ENCODE peak calls at places on chromosomes 5 and 9, in six cellular contexts. One of them, this sample, is unnamed.
A peak's percentile ranks its signal among the peaks of the same experiment; 100 is the strongest.

GRCh38 chr5:127615916-127616315 is 33.0 kb upstream of the CTXN3 start:
- DNase-seq in psoas muscle: no peak
- DNase-seq in thoracic aorta: no peak
- DNase-seq in CD8-positive, alpha-beta T cell: no peak
- DNase-seq in fibroblast of pulmonary artery: peak; percentile 22
- DNase-seq in cardiac muscle cell: no peak
- DNase-seq in this sample: peak; percentile 1

GRCh38 chr9:125878241-125878640 is 131.1 kb downstream of the PBX3 start:
- DNase-seq in psoas muscle: no peak
- DNase-seq in thoracic aorta: no peak
- DNase-seq in CD8-positive, alpha-beta T cell: no peak
- DNase-seq in fibroblast of pulmonary artery: peak; percentile 61
- DNase-seq in cardiac muscle cell: no peak
- DNase-seq in this sample: no peak

GRCh38 chr5:180375955-180376354 is 22.8 kb upstream of the GFPT2 start:
- DNase-seq in psoas muscle: no peak
- DNase-seq in thoracic aorta: no peak
- DNase-seq in CD8-positive, alpha-beta T cell: no peak
- DNase-seq in fibroblast of pulmonary artery: no peak
- DNase-seq in cardiac muscle cell: no peak
- DNase-seq in this sample: no peak

GRCh38 chr5:15914603-15915002 is 265.0 kb downstream of the MARCHF11 start:
- DNase-seq in psoas muscle: no peak
- DNase-seq in thoracic aorta: no peak
- DNase-seq in CD8-positive, alpha-beta T cell: no peak
- DNase-seq in fibroblast of pulmonary artery: peak; percentile 14
- DNase-seq in cardiac muscle cell: no peak
- DNase-seq in this sample: no peak

GRCh38 chr5:107513337-107514125 is 157.2 kb downstream of the EFNA5 start:
- DNase-seq in psoas muscle: no peak
- DNase-seq in thoracic aorta: no peak
- DNase-seq in CD8-positive, alpha-beta T cell: no peak
- DNase-seq in fibroblast of pulmonary artery: no peak
- DNase-seq in cardiac muscle cell: no peak
- DNase-seq in this sample: no peak

GRCh38 chr5:42491699-42492098 is 68.5 kb downstream of the GHR start:
- DNase-seq in psoas muscle: no peak
- DNase-seq in thoracic aorta: no peak
- DNase-seq in CD8-positive, alpha-beta T cell: no peak
- DNase-seq in fibroblast of pulmonary artery: peak; percentile 3
- DNase-seq in cardiac muscle cell: no peak
- DNase-seq in this sample: no peak

GRCh38 chr9:109442716-109443115 is 55.4 kb downstream of the PTPN3 start:
- DNase-seq in psoas muscle: no peak
- DNase-seq in thoracic aorta: no peak
- DNase-seq in CD8-positive, alpha-beta T cell: no peak
- DNase-seq in fibroblast of pulmonary artery: no peak
- DNase-seq in cardiac muscle cell: no peak
- DNase-seq in this sample: no peak

GRCh38 chr5:38036765-38037164 is 196.9 kb upstream of the GDNF start:
- DNase-seq in psoas muscle: no peak
- DNase-seq in thoracic aorta: no peak
- DNase-seq in CD8-positive, alpha-beta T cell: no peak
- DNase-seq in fibroblast of pulmonary artery: no peak
- DNase-seq in cardiac muscle cell: no peak
- DNase-seq in this sample: no peak

GRCh38 chr5:138336952-138337684 is 948 bp upstream of the FAM53C start:
- DNase-seq in psoas muscle: no peak
- DNase-seq in thoracic aorta: peak; percentile 73
- DNase-seq in CD8-positive, alpha-beta T cell: no peak
- DNase-seq in fibroblast of pulmonary artery: peak; percentile 87
- DNase-seq in cardiac muscle cell: no peak
- DNase-seq in this sample: no peak

GRCh38 chr9:133836001-133836758 is 98.0 kb upstream of the SARDH start:
- DNase-seq in psoas muscle: no peak
- DNase-seq in thoracic aorta: no peak
- DNase-seq in CD8-positive, alpha-beta T cell: no peak
- DNase-seq in fibroblast of pulmonary artery: no peak
- DNase-seq in cardiac muscle cell: no peak
- DNase-seq in this sample: no peak

GRCh38 chr5:151082976-151083651 is 2.3 kb upstream of the TNIP1 start:
- DNase-seq in psoas muscle: peak; percentile 74
- DNase-seq in thoracic aorta: no peak
- DNase-seq in CD8-positive, alpha-beta T cell: no peak
- DNase-seq in fibroblast of pulmonary artery: no peak
- DNase-seq in cardiac muscle cell: no peak
- DNase-seq in this sample: no peak

GRCh38 chr9:27749838-27750237 is 176.6 kb upstream of the C9orf72 start:
- DNase-seq in psoas muscle: no peak
- DNase-seq in thoracic aorta: no peak
- DNase-seq in CD8-positive, alpha-beta T cell: no peak
- DNase-seq in fibroblast of pulmonary artery: no peak
- DNase-seq in cardiac muscle cell: no peak
- DNase-seq in this sample: no peak

GRCh38 chr5:66713998-66714397 is 117.8 kb downstream of the MAST4 start:
- DNase-seq in psoas muscle: no peak
- DNase-seq in thoracic aorta: no peak
- DNase-seq in CD8-positive, alpha-beta T cell: no peak
- DNase-seq in fibroblast of pulmonary artery: peak; percentile 38
- DNase-seq in cardiac muscle cell: no peak
- DNase-seq in this sample: no peak

GRCh38 chr5:160787247-160787646 is 64.8 kb downstream of the ATP10B start:
- DNase-seq in psoas muscle: no peak
- DNase-seq in thoracic aorta: no peak
- DNase-seq in CD8-positive, alpha-beta T cell: no peak
- DNase-seq in fibroblast of pulmonary artery: peak; percentile 0
- DNase-seq in cardiac muscle cell: peak; percentile 31
- DNase-seq in this sample: no peak

GRCh38 chr5:3036041-3036440 is 284.6 kb upstream of the IRX2 start:
- DNase-seq in psoas muscle: no peak
- DNase-seq in thoracic aorta: no peak
- DNase-seq in CD8-positive, alpha-beta T cell: no peak
- DNase-seq in fibroblast of pulmonary artery: no peak
- DNase-seq in cardiac muscle cell: no peak
- DNase-seq in this sample: no peak
- H3K4me3 ChIP-seq in psoas muscle: no peak overlapping the region
- H3K4me3 ChIP-seq in thoracic aorta: no peak overlapping the region
- H3K4me3 ChIP-seq in CD8-positive, alpha-beta T cell: no peak overlapping the region
- H3K4me3 ChIP-seq in fibroblast of pulmonary artery: no peak overlapping the region
- H3K4me3 ChIP-seq in cardiac muscle cell: no peak overlapping the region
- H3K4me3 ChIP-seq in this sample: no peak overlapping the region

GRCh38 chr5:115599924-115600323 is 2.4 kb downstream of the TICAM2 start:
- DNase-seq in psoas muscle: no peak
- DNase-seq in thoracic aorta: no peak
- DNase-seq in CD8-positive, alpha-beta T cell: no peak
- DNase-seq in fibroblast of pulmonary artery: no peak
- DNase-seq in cardiac muscle cell: no peak
- DNase-seq in this sample: no peak

GRCh38 chr5:115602585-115603125 is 376 bp upstream of the TICAM2 start:
- DNase-seq in psoas muscle: no peak
- DNase-seq in thoracic aorta: no peak
- DNase-seq in CD8-positive, alpha-beta T cell: no peak
- DNase-seq in fibroblast of pulmonary artery: no peak
- DNase-seq in cardiac muscle cell: no peak
- DNase-seq in this sample: no peak

GRCh38 chr5:115600771-115601170 is 1.5 kb downstream of the TICAM2 start:
- DNase-seq in psoas muscle: no peak
- DNase-seq in thoracic aorta: no peak
- DNase-seq in CD8-positive, alpha-beta T cell: no peak
- DNase-seq in fibroblast of pulmonary artery: no peak
- DNase-seq in cardiac muscle cell: no peak
- DNase-seq in this sample: no peak

GRCh38 chr5:115599502-115599901 is 2.8 kb downstream of the TICAM2 start:
- DNase-seq in psoas muscle: no peak
- DNase-seq in thoracic aorta: no peak
- DNase-seq in CD8-positive, alpha-beta T cell: no peak
- DNase-seq in fibroblast of pulmonary artery: peak; percentile 57
- DNase-seq in cardiac muscle cell: no peak
- DNase-seq in this sample: no peak

DNA sequence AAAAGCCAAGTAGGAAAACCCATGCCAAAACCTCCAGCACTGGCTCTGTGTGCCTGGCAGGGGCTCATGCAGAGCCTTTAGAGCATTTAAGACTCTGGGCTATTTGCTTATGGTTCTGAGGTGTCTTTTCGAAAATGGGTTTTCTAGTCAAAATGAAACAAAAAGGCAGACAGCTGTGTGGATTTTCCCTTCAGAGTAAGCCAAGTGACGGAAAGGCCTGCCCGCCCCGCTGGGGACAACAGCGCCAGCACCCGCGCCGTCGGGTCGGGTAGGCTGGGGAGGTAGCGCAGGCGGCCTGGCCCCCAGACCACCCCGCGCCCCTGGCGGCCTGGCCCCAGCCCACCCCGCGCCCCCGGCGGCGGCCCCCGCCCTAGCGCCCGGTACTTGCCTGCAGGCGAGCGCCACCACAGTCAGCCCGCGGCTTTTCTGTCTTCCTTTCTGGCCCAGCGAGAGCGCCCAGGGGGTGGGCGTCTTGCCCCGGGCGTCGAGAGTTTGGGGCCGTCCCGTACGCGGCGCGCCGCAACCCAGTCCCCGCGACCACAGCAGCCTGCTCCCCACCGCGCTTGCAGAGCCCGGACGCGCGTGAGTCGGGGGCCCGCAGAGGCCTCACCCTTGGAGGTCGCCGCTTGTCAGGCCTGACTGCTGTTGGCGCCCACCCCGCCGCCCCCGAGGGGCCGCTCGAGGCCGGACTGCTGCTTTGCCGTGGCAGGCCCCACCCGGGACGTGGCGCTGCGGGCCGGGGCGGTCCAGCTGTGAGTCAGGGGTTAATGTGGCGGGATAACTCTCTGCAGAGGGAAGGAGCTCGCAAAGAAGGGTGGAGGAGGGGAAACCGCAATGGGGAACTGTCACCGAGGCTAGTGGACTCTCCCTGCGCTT is at the start of gene TICAM2:
- DNase-seq in psoas muscle: peak; percentile 81
- DNase-seq in thoracic aorta: no peak
- DNase-seq in CD8-positive, alpha-beta T cell: peak; percentile 65
- DNase-seq in fibroblast of pulmonary artery: peak; percentile 46
- DNase-seq in cardiac muscle cell: peak; percentile 15
- DNase-seq in this sample: peak; percentile 31
- TF ChIP-seq CTCF in psoas muscle: no peak
- TF ChIP-seq CTCF in thoracic aorta: no peak
- TF ChIP-seq CTCF in CD8-positive, alpha-beta T cell: peak; percentile 30
- TF ChIP-seq CTCF in fibroblast of pulmonary artery: peak; percentile 3
- TF ChIP-seq CTCF in cardiac muscle cell: peak; percentile 8
- TF ChIP-seq CTCF in this sample: no peak

DNA sequence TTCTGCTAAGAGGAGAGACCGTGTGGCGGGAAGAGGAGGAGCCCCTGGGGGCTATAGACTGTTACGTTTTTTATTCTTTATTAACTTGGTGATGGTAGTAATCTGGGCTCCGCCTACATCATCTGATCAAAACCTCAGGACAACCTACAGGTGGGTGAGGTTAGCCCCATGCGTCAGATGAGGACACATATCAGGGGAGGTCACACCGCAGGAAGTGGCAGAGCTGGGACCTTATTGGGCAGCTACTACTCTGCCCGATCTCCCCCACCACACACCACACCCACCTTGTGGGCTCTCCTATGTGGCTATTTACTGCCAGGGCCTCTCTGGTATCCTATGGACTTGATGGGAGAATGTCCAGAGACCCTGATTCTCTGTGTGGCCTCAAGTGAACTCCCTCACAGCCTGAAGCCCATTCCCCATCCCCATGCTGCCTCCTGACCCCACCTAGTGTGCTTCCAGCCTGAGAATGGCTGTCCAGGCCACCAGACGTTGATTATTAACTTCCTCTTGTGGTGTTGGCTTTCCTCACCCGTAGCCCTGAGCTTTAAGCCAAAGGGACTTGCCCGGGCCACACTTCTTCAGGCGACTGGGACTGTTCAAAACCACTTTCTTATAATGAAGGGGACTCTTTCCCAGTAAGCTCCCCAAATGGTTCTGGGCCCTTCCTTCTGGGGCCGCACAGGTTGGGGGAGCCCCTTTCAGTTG is 8.2 kb downstream of the UNC5A start:
- DNase-seq in psoas muscle: no peak
- DNase-seq in thoracic aorta: no peak
- DNase-seq in CD8-positive, alpha-beta T cell: no peak
- DNase-seq in fibroblast of pulmonary artery: no peak
- DNase-seq in cardiac muscle cell: no peak
- DNase-seq in this sample: no peak
- H3K4me3 ChIP-seq in psoas muscle: peak overlapping the region; percentile 46
- H3K4me3 ChIP-seq in thoracic aorta: peak overlapping the region; percentile 63
- H3K4me3 ChIP-seq in CD8-positive, alpha-beta T cell: no peak overlapping the region
- H3K4me3 ChIP-seq in fibroblast of pulmonary artery: no peak overlapping the region
- H3K4me3 ChIP-seq in cardiac muscle cell: no peak overlapping the region
- H3K4me3 ChIP-seq in this sample: no peak overlapping the region

GRCh38 chr9:33737811-33738606 is 57.4 kb upstream of the PRSS3 start:
- DNase-seq in psoas muscle: no peak
- DNase-seq in thoracic aorta: no peak
- DNase-seq in CD8-positive, alpha-beta T cell: no peak
- DNase-seq in fibroblast of pulmonary artery: peak; percentile 77
- DNase-seq in cardiac muscle cell: peak; percentile 78
- DNase-seq in this sample: peak; percentile 32
- TF ChIP-seq CTCF in psoas muscle: peak; percentile 41
- TF ChIP-seq CTCF in thoracic aorta: no peak
- TF ChIP-seq CTCF in CD8-positive, alpha-beta T cell: peak; percentile 33
- TF ChIP-seq CTCF in fibroblast of pulmonary artery: peak; percentile 85
- TF ChIP-seq CTCF in cardiac muscle cell: peak; percentile 76
- TF ChIP-seq CTCF in this sample: peak; percentile 75

DNA sequence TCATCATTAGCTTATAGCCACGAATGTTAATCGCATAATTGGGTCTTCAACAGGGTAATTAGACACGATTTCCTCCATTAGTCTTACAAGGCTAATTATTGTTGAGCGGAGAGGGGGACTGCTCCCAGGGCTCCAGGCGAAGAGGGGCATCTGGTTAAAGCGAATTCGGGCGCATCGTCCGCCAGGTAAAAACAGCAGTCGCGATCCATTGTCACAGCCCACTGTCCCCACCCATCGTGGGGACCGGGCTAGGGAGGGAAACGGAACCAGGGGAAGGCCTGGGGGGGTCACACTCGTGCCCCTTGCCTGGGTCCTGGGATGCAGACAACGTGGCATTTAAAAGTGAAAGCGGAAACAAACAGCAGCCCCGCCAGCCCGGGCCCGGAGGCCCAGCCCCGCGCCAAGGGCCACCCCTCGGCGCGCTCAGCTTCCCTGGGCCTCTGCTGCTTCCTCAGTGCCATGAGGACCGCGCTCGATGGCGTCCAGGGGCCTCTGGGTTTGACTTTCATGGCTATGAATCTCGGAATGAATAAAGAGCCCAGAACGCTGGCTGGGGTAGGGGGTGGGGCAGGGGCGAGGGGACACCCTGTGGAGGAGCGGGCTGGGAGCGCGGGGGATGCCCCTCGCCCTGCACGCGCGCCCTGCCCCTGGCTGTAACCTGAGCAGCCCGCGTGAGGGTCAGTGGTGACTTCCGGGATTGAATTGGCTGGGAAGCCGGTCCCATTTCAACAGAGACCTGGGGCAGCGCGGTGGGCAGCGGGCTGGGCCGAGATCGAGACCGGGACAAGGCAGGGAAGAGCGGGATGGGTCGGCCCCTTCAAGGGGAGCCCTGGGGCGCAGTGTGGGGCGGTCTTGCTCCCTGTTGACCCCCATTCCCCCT is 99.9 kb downstream of the GTF3C4 start:
- DNase-seq in psoas muscle: peak; percentile 70
- DNase-seq in thoracic aorta: no peak
- DNase-seq in CD8-positive, alpha-beta T cell: peak; percentile 77
- DNase-seq in fibroblast of pulmonary artery: peak; percentile 54
- DNase-seq in cardiac muscle cell: peak; percentile 57
- DNase-seq in this sample: no peak
- H3K4me3 ChIP-seq in psoas muscle: peak overlapping the region; percentile 82
- H3K4me3 ChIP-seq in thoracic aorta: peak overlapping the region; percentile 95
- H3K4me3 ChIP-seq in CD8-positive, alpha-beta T cell: peak overlapping the region; percentile 96
- H3K4me3 ChIP-seq in fibroblast of pulmonary artery: peak overlapping the region; percentile 82
- H3K4me3 ChIP-seq in cardiac muscle cell: peak overlapping the region; percentile 40
- H3K4me3 ChIP-seq in this sample: peak overlapping the region; percentile 64

GRCh38 chr9:12426198-12426864 is 266.9 kb upstream of the TYRP1 start:
- DNase-seq in psoas muscle: no peak
- DNase-seq in thoracic aorta: no peak
- DNase-seq in CD8-positive, alpha-beta T cell: no peak
- DNase-seq in fibroblast of pulmonary artery: peak; percentile 51
- DNase-seq in cardiac muscle cell: peak; percentile 52
- DNase-seq in this sample: no peak
- TF ChIP-seq CTCF in psoas muscle: no peak
- TF ChIP-seq CTCF in thoracic aorta: no peak
- TF ChIP-seq CTCF in CD8-positive, alpha-beta T cell: no peak
- TF ChIP-seq CTCF in fibroblast of pulmonary artery: peak; percentile 16
- TF ChIP-seq CTCF in cardiac muscle cell: peak; percentile 29
- TF ChIP-seq CTCF in this sample: no peak